ENCODE peak calls at places on chromosomes 3 and 15, in seven cellular contexts. One of them, this sample, is unnamed.
A peak's percentile ranks its signal among the peaks of the same experiment; 100 is the strongest.

GRCh38 chr3:132622148-132622547 is 25.1 kb downstream of the ACKR4 start:
- DNase-seq in omental fat pad: no peak
- DNase-seq in cerebellar nuclear complex: no peak
- DNase-seq in NCI-H446 treated with DMSO at 0.1 percent for 48 hours: no peak
- DNase-seq in left ventricle myocardium superior: no peak
- DNase-seq in Right ventricle myocardium superior: no peak
- DNase-seq in smooth muscle cell of the brain vasculature: no peak
- DNase-seq in this sample: no peak

GRCh38 chr3:12288466-12289129 is at the start of gene PPARG:
- DNase-seq in NCI-H446 treated with DMSO at 0.1 percent for 48 hours: no peak
- DNase-seq in Right ventricle myocardium superior: peak; percentile 62
- DNase-seq in smooth muscle cell of the brain vasculature: no peak
- DNase-seq in omental fat pad: no peak
- DNase-seq in cerebellar nuclear complex: no peak
- DNase-seq in left ventricle myocardium superior: peak; percentile 64
- DNase-seq in this sample: peak; percentile 65

GRCh38 chr3:107767897-107768605 is 245.3 kb downstream of the BBX start:
- DNase-seq in Right ventricle myocardium superior: no peak
- DNase-seq in smooth muscle cell of the brain vasculature: no peak
- DNase-seq in cerebellar nuclear complex: no peak
- DNase-seq in NCI-H446 treated with DMSO at 0.1 percent for 48 hours: no peak
- DNase-seq in omental fat pad: no peak
- DNase-seq in left ventricle myocardium superior: no peak
- DNase-seq in this sample: no peak

GRCh38 chr3:134601539-134602439 is 49.0 kb downstream of the KY start:
- DNase-seq in omental fat pad: no peak
- DNase-seq in NCI-H446 treated with DMSO at 0.1 percent for 48 hours: peak; percentile 52
- DNase-seq in Right ventricle myocardium superior: peak; percentile 54
- DNase-seq in smooth muscle cell of the brain vasculature: no peak
- DNase-seq in cerebellar nuclear complex: peak; percentile 82
- DNase-seq in left ventricle myocardium superior: no peak
- DNase-seq in this sample: peak; percentile 54

GRCh38 chr15:64865998-64866520 is 24.3 kb downstream of the PLEKHO2 start:
- DNase-seq in cerebellar nuclear complex: no peak
- DNase-seq in NCI-H446 treated with DMSO at 0.1 percent for 48 hours: no peak
- DNase-seq in Right ventricle myocardium superior: peak; percentile 30
- DNase-seq in smooth muscle cell of the brain vasculature: peak; percentile 92
- DNase-seq in omental fat pad: no peak
- DNase-seq in left ventricle myocardium superior: no peak
- DNase-seq in this sample: no peak

GRCh38 chr3:114093001-114093350 is 36.4 kb downstream of the QTRT2 start:
- DNase-seq in smooth muscle cell of the brain vasculature: no peak
- DNase-seq in omental fat pad: no peak
- DNase-seq in NCI-H446 treated with DMSO at 0.1 percent for 48 hours: no peak
- DNase-seq in Right ventricle myocardium superior: no peak
- DNase-seq in cerebellar nuclear complex: no peak
- DNase-seq in left ventricle myocardium superior: no peak
- DNase-seq in this sample: no peak

GRCh38 chr3:42012935-42013651 is 51.2 kb upstream of the ULK4 start:
- DNase-seq in NCI-H446 treated with DMSO at 0.1 percent for 48 hours: no peak
- DNase-seq in omental fat pad: no peak
- DNase-seq in left ventricle myocardium superior: peak; percentile 89
- DNase-seq in Right ventricle myocardium superior: peak; percentile 85
- DNase-seq in cerebellar nuclear complex: peak; percentile 33
- DNase-seq in smooth muscle cell of the brain vasculature: no peak
- DNase-seq in this sample: peak; percentile 83

GRCh38 chr3:134392336-134392983 is 18.2 kb upstream of the AMOTL2 start:
- DNase-seq in cerebellar nuclear complex: no peak
- DNase-seq in left ventricle myocardium superior: no peak
- DNase-seq in smooth muscle cell of the brain vasculature: no peak
- DNase-seq in NCI-H446 treated with DMSO at 0.1 percent for 48 hours: peak; percentile 75
- DNase-seq in Right ventricle myocardium superior: no peak
- DNase-seq in omental fat pad: no peak
- DNase-seq in this sample: no peak

GRCh38 chr3:128170866-128171516 is 17.7 kb downstream of the EEFSEC start:
- DNase-seq in left ventricle myocardium superior: no peak
- DNase-seq in omental fat pad: no peak
- DNase-seq in cerebellar nuclear complex: no peak
- DNase-seq in NCI-H446 treated with DMSO at 0.1 percent for 48 hours: peak; percentile 33
- DNase-seq in Right ventricle myocardium superior: peak; percentile 59
- DNase-seq in smooth muscle cell of the brain vasculature: peak; percentile 47
- DNase-seq in this sample: no peak

GRCh38 chr3:127037971-127038446 is 55.1 kb downstream of the PLXNA1 start:
- DNase-seq in Right ventricle myocardium superior: peak; percentile 36
- DNase-seq in NCI-H446 treated with DMSO at 0.1 percent for 48 hours: no peak
- DNase-seq in smooth muscle cell of the brain vasculature: no peak
- DNase-seq in omental fat pad: no peak
- DNase-seq in cerebellar nuclear complex: no peak
- DNase-seq in left ventricle myocardium superior: peak; percentile 25
- DNase-seq in this sample: no peak

This sample was measured in ascending aorta.